ENCODE peak calls at places on chromosome 18, in four cellular contexts. X is mammary epithelial cell; H is naive thymus-derived CD4-positive, alpha-beta T cell; U is psoas muscle. S is an unnamed sample.

GRCh38 chr18:3350566-3351527 is 88.9 kb downstream of the MYL12B start:
- DNase-seq in X (peak; percentile 98), H (no peak), U (no peak), S (no peak)

GRCh38 chr18:63578357-63578958 is 8.7 kb upstream of the SERPINB13 start:
- DNase-seq in X (no peak), H (no peak), U (no peak), S (peak; percentile 77)

GRCh38 chr18:31760695-31761094 is at the start of gene SLC25A52:
- DNase-seq in X (no peak), H (no peak), U (no peak), S (no peak)

GRCh38 chr18:26637324-26637723 is 89.0 kb upstream of the KCTD1 start:
- DNase-seq in X (no peak), H (no peak), U (no peak), S (no peak)

GRCh38 chr18:67068608-67069007 is 447.9 kb downstream of the DSEL start:
- DNase-seq in X (no peak), H (no peak), U (no peak), S (no peak)

GRCh38 chr18:44602380-44602779 is 78.3 kb upstream of the SETBP1 start:
- DNase-seq in X (peak; percentile 75), H (no peak), U (no peak), S (no peak)

GRCh38 chr18:30927517-30928075 is 114.9 kb downstream of the DSC3 start:
- DNase-seq in X (no peak), H (no peak), U (no peak), S (no peak)

GRCh38 chr18:78619854-78620253 is 359.8 kb upstream of the SALL3 start:
- DNase-seq in X (no peak), H (no peak), U (no peak), S (no peak)

GRCh38 chr18:31740180-31740579 is 20.5 kb downstream of the SLC25A52 start:
- DNase-seq in X (no peak), H (no peak), U (no peak), S (no peak)

GRCh38 chr18:377088-377487 is 109.2 kb upstream of the THOC1 start:
- DNase-seq in X (no peak), H (no peak), U (no peak), S (no peak)

GRCh38 chr18:28584726-28585125 is 407.8 kb upstream of the CDH2 start:
- DNase-seq in X (peak; percentile 60), H (no peak), U (no peak), S (no peak)

GRCh38 chr18:24271381-24272331 is 126.0 kb downstream of the OSBPL1A start:
- DNase-seq in X (peak; percentile 83), H (no peak), U (peak; percentile 77), S (no peak)

GRCh38 chr18:22171263-22171838 is 2.0 kb downstream of the GATA6 start:
- DNase-seq in X (no peak), H (no peak), U (no peak), S (no peak)

GRCh38 chr18:66523219-66523991 is 80.5 kb downstream of the CDH19 start:
- DNase-seq in X (no peak), H (no peak), U (no peak), S (no peak)

GRCh38 chr18:44423826-44424225 is 256.9 kb upstream of the SETBP1 start:
- DNase-seq in X (no peak), H (no peak), U (no peak), S (no peak)

GRCh38 chr18:3816601-3817363 is 366.8 kb downstream of the TGIF1 start:
- DNase-seq in X (peak; percentile 92), H (no peak), U (no peak), S (no peak)

GRCh38 chr18:10070581-10071000 is 156.8 kb downstream of the VAPA start:
- DNase-seq in X (no peak), H (no peak), U (no peak), S (no peak)

GRCh38 chr18:11785444-11786055 is 65.7 kb upstream of the CHMP1B start:
- DNase-seq in X (no peak), H (no peak), U (no peak), S (no peak)

GRCh38 chr18:63158676-63159291 is 160.8 kb downstream of the BCL2 start:
- DNase-seq in X (no peak), H (no peak), U (no peak), S (no peak)

GRCh38 chr18:25726278-25726677 is 364.1 kb downstream of the SS18 start:
- DNase-seq in X (no peak), H (no peak), U (no peak), S (no peak)

GRCh38 chr18:55637204-55637603 is 49.2 kb upstream of the TCF4 start:
- DNase-seq in X (no peak), H (no peak), U (no peak), S (no peak)

GRCh38 chr18:12911928-12912703 is 28.1 kb upstream of the PTPN2 start:
- DNase-seq in X (no peak), H (no peak), U (no peak), S (no peak)
- H3K4me3 ChIP-seq in X (no peak overlapping the region), H (no peak overlapping the region), U (peak overlapping the region; percentile 51), S (no peak overlapping the region)

GRCh38 chr18:34787931-34788532 is 77.9 kb downstream of the DTNA start:
- DNase-seq in X (peak; percentile 42), H (no peak), U (no peak), S (peak; percentile 48)

GRCh38 chr18:34780856-34781255 is 70.8 kb downstream of the DTNA start:
- DNase-seq in X (no peak), H (no peak), U (no peak), S (no peak)

GRCh38 chr18:34783485-34783884 is 73.4 kb downstream of the DTNA start:
- DNase-seq in X (no peak), H (no peak), U (no peak), S (no peak)
- H3K4me3 ChIP-seq in X (no peak overlapping the region), H (no peak overlapping the region), U (no peak overlapping the region), S (no peak overlapping the region)

DNA sequence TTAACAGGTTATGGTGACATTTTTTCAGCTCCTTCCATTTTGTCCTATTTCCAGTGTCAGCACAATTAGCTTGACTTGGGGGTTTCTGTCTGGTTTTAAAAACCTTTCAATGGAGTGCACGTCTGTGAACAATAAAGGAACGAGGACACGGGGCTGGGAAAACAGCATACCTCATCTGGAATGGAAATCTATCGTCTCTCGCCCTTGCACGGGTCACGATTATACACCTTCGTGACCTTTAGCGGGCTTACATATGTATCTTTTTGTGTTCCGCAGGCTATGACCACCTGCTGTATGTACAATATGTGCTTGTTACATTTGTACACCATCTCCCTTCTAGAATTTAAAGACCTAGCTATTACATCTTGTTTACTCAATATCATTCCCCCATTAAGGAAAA is 2.3 kb upstream of the ZNF532 start:
- DNase-seq in X (no peak), H (no peak), U (no peak), S (no peak)
- H3K4me3 ChIP-seq in X (no peak overlapping the region), H (peak overlapping the region; percentile 4), U (peak overlapping the region; percentile 78), S (no peak overlapping the region)

GRCh38 chr18:76564117-76564516 is 69.1 kb upstream of the ZNF516 start:
- DNase-seq in X (peak; percentile 91), H (no peak), U (no peak), S (peak; percentile 27)

GRCh38 chr18:76564636-76565237 is 69.7 kb upstream of the ZNF516 start:
- DNase-seq in X (peak; percentile 19), H (no peak), U (no peak), S (no peak)

GRCh38 chr18:76567835-76568445 is 72.9 kb upstream of the ZNF516 start:
- DNase-seq in X (no peak), H (no peak), U (no peak), S (no peak)

GRCh38 chr18:76566987-76567386 is 71.9 kb upstream of the ZNF516 start:
- DNase-seq in X (no peak), H (no peak), U (no peak), S (no peak)

DNA sequence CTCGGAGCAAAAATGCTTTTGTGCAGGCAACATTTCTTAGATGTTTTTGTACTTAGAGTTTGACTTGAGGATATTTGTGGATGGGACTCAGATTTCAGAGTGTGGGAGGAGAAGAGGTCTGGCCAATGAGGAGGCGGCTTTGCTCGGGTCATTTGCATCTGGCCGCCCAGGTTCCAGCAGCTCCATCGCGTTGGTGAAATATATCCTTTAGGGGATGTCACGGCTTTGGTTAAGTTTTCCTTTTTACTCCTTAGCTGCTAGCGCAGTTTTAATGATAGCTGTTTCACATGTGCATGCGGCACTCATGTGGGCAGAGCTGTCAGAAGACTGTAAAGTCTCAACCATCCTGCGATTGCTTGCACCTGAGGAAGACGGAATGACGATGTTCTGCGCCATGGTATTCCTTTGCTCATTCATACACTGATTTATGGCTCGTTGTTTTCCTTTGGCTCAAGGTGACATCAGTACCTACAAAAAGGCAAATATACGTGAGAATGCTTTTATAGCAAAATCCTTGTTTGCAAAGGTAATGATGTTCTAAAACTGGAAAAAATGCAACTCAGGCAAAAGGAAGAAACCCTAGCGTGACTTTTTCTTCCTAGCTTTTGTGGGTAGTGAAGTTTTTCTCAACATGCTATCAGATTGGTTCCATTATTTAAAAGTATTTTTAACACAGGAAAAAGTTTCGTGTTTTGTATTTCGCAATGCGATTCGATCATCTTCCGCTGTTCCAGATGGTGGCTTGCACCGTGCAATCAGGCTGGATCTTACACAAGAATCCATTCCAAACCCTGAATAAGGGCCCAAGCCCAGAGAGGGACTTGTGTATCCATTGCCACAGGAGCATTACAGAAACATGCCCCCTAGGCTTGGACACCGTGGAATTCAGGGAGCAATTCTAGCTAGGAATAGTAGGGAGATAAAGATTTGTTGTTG is 70.5 kb upstream of the ZNF516 start:
- DNase-seq in X (peak; percentile 92), H (no peak), U (peak; percentile 70), S (peak; percentile 96)
- H3K4me3 ChIP-seq in X (peak overlapping the region; percentile 34), H (no peak overlapping the region), U (peak overlapping the region; percentile 56), S (peak overlapping the region; percentile 44)

GRCh38 chr18:47915930-47916329 is 14.5 kb downstream of the SMAD2 start:
- DNase-seq in X (no peak), H (no peak), U (no peak), S (no peak)

GRCh38 chr18:47915229-47915628 is 15.2 kb downstream of the SMAD2 start:
- DNase-seq in X (peak; percentile 35), H (no peak), U (no peak), S (no peak)

GRCh38 chr18:47917923-47918610 is 12.4 kb downstream of the SMAD2 start:
- DNase-seq in X (no peak), H (no peak), U (no peak), S (no peak)

GRCh38 chr18:47919916-47920315 is 10.5 kb downstream of the SMAD2 start:
- DNase-seq in X (no peak), H (no peak), U (no peak), S (no peak)
- H3K4me3 ChIP-seq in X (no peak overlapping the region), H (no peak overlapping the region), U (no peak overlapping the region), S (no peak overlapping the region)

DNA sequence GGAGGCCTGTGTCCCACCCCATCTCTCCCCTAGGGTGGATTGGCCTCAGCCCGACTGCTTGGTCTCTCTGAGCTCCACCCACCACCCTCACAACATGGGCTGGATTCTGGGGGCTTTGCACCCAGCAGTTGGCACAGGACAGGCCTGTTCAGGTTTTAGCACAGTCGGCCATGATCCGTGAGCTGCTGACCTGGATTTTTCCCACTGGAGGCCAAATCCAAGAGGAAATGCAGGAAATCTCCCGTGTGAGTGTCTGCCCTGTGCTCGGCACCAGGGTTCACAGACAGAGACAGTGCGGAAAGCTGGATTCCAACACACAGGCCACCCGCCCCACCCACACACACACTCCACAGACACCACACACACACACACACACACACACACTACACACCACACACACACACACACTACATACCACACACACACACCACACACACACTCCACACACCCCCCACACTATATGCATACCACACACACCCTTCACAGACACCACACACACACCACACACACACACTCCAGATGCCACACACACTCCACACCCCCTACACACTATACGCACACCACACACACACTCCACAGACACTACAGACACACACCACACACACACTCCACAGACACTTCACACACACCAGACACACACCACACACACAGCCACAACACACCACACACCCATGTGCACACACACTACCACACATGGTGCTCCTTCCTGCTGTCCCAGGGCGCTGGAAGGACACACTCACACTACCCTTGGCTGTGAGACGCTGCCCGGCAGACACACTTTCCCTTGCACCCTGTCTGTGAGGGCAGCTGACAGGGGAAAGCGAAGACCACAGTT is 14.1 kb downstream of the MBP start:
- DNase-seq in X (no peak), H (no peak), U (no peak), S (no peak)
- H3K4me3 ChIP-seq in X (no peak overlapping the region), H (no peak overlapping the region), U (no peak overlapping the region), S (no peak overlapping the region)

S was measured in HL-60.